ENCODE peak calls at places on chromosome X, in eight cellular contexts. One of them, this sample, is unnamed.

GRCh38 chrX:90012395-90012794 is 90.7 kb downstream of the TGIF2LX start:
- DNase-seq in head of caudate nucleus: no peak
- DNase-seq in progenitor cell of endocrine pancreas: no peak
- DNase-seq in stimulated activated CD4-positive, alpha-beta T cell treated with anti-CD3 and anti-CD28 coated beads, Interleukin-2, amount 100 ng/mL, for 48 hours: no peak
- DNase-seq in Calu3: no peak
- DNase-seq in GM13977: no peak
- DNase-seq in amygdala: no peak
- DNase-seq in T-helper 1 cell: no peak
- DNase-seq in this sample: no peak

GRCh38 chrX:126339926-126340325 is 173.8 kb upstream of the DCAF12L2 start:
- DNase-seq in head of caudate nucleus: no peak
- DNase-seq in progenitor cell of endocrine pancreas: no peak
- DNase-seq in stimulated activated CD4-positive, alpha-beta T cell treated with anti-CD3 and anti-CD28 coated beads, Interleukin-2, amount 100 ng/mL, for 48 hours: no peak
- DNase-seq in Calu3: no peak
- DNase-seq in GM13977: no peak
- DNase-seq in amygdala: no peak
- DNase-seq in T-helper 1 cell: no peak
- DNase-seq in this sample: no peak

GRCh38 chrX:68180501-68181061 is 252.7 kb downstream of the OPHN1 start:
- DNase-seq in head of caudate nucleus: no peak
- DNase-seq in progenitor cell of endocrine pancreas: no peak
- DNase-seq in stimulated activated CD4-positive, alpha-beta T cell treated with anti-CD3 and anti-CD28 coated beads, Interleukin-2, amount 100 ng/mL, for 48 hours: no peak
- DNase-seq in Calu3: no peak
- DNase-seq in GM13977: no peak
- DNase-seq in amygdala: no peak
- DNase-seq in T-helper 1 cell: no peak
- DNase-seq in this sample: no peak

GRCh38 chrX:24294619-24295018 is 19.2 kb downstream of the SUPT20HL2 start:
- DNase-seq in head of caudate nucleus: no peak
- DNase-seq in progenitor cell of endocrine pancreas: no peak
- DNase-seq in stimulated activated CD4-positive, alpha-beta T cell treated with anti-CD3 and anti-CD28 coated beads, Interleukin-2, amount 100 ng/mL, for 48 hours: peak
- DNase-seq in Calu3: no peak
- DNase-seq in GM13977: no peak
- DNase-seq in amygdala: no peak
- DNase-seq in T-helper 1 cell: no peak
- DNase-seq in this sample: peak

GRCh38 chrX:13010546-13010945 is 33.9 kb downstream of the FAM9C start:
- DNase-seq in head of caudate nucleus: no peak
- DNase-seq in progenitor cell of endocrine pancreas: no peak
- DNase-seq in stimulated activated CD4-positive, alpha-beta T cell treated with anti-CD3 and anti-CD28 coated beads, Interleukin-2, amount 100 ng/mL, for 48 hours: no peak
- DNase-seq in Calu3: no peak
- DNase-seq in GM13977: no peak
- DNase-seq in amygdala: no peak
- DNase-seq in T-helper 1 cell: no peak
- DNase-seq in this sample: no peak

GRCh38 chrX:24113161-24113560 is 36.4 kb upstream of the ZFX start:
- DNase-seq in head of caudate nucleus: no peak
- DNase-seq in progenitor cell of endocrine pancreas: no peak
- DNase-seq in stimulated activated CD4-positive, alpha-beta T cell treated with anti-CD3 and anti-CD28 coated beads, Interleukin-2, amount 100 ng/mL, for 48 hours: no peak
- DNase-seq in Calu3: no peak
- DNase-seq in GM13977: no peak
- DNase-seq in amygdala: no peak
- DNase-seq in T-helper 1 cell: no peak
- DNase-seq in this sample: no peak

GRCh38 chrX:72028701-72029470 is 102.8 kb downstream of the RTL5 start:
- DNase-seq in head of caudate nucleus: no peak
- DNase-seq in progenitor cell of endocrine pancreas: no peak
- DNase-seq in stimulated activated CD4-positive, alpha-beta T cell treated with anti-CD3 and anti-CD28 coated beads, Interleukin-2, amount 100 ng/mL, for 48 hours: no peak
- DNase-seq in Calu3: no peak
- DNase-seq in GM13977: no peak
- DNase-seq in amygdala: no peak
- DNase-seq in T-helper 1 cell: no peak
- DNase-seq in this sample: no peak

GRCh38 chrX:1283093-1283492 is 14.5 kb downstream of the CSF2RA start:
- DNase-seq in head of caudate nucleus: no peak
- DNase-seq in progenitor cell of endocrine pancreas: no peak
- DNase-seq in stimulated activated CD4-positive, alpha-beta T cell treated with anti-CD3 and anti-CD28 coated beads, Interleukin-2, amount 100 ng/mL, for 48 hours: no peak
- DNase-seq in Calu3: no peak
- DNase-seq in GM13977: no peak
- DNase-seq in amygdala: no peak
- DNase-seq in T-helper 1 cell: no peak
- DNase-seq in this sample: no peak

GRCh38 chrX:23879380-23880090 is 28.2 kb downstream of the APOO start:
- DNase-seq in head of caudate nucleus: no peak
- DNase-seq in progenitor cell of endocrine pancreas: no peak
- DNase-seq in stimulated activated CD4-positive, alpha-beta T cell treated with anti-CD3 and anti-CD28 coated beads, Interleukin-2, amount 100 ng/mL, for 48 hours: no peak
- DNase-seq in Calu3: no peak
- DNase-seq in GM13977: no peak
- DNase-seq in amygdala: no peak
- DNase-seq in T-helper 1 cell: no peak
- DNase-seq in this sample: no peak

GRCh38 chrX:121836000-121836399 is 788.6 kb downstream of the GLUD2 start:
- DNase-seq in head of caudate nucleus: no peak
- DNase-seq in progenitor cell of endocrine pancreas: no peak
- DNase-seq in stimulated activated CD4-positive, alpha-beta T cell treated with anti-CD3 and anti-CD28 coated beads, Interleukin-2, amount 100 ng/mL, for 48 hours: no peak
- DNase-seq in Calu3: no peak
- DNase-seq in GM13977: no peak
- DNase-seq in amygdala: no peak
- DNase-seq in T-helper 1 cell: no peak
- DNase-seq in this sample: no peak

GRCh38 chrX:115679460-115679859 is 118.5 kb downstream of the PLS3 start:
- DNase-seq in head of caudate nucleus: no peak
- DNase-seq in progenitor cell of endocrine pancreas: no peak
- DNase-seq in stimulated activated CD4-positive, alpha-beta T cell treated with anti-CD3 and anti-CD28 coated beads, Interleukin-2, amount 100 ng/mL, for 48 hours: no peak
- DNase-seq in Calu3: no peak
- DNase-seq in GM13977: peak
- DNase-seq in amygdala: no peak
- DNase-seq in T-helper 1 cell: no peak
- DNase-seq in this sample: no peak

GRCh38 chrX:139739138-139739537 is 31.2 kb upstream of the MCF2 start:
- DNase-seq in head of caudate nucleus: no peak
- DNase-seq in progenitor cell of endocrine pancreas: no peak
- DNase-seq in stimulated activated CD4-positive, alpha-beta T cell treated with anti-CD3 and anti-CD28 coated beads, Interleukin-2, amount 100 ng/mL, for 48 hours: no peak
- DNase-seq in Calu3: no peak
- DNase-seq in GM13977: no peak
- DNase-seq in amygdala: no peak
- DNase-seq in T-helper 1 cell: no peak
- DNase-seq in this sample: no peak

GRCh38 chrX:106774981-106775380 is 27.5 kb upstream of the TBC1D8B start:
- DNase-seq in head of caudate nucleus: no peak
- DNase-seq in progenitor cell of endocrine pancreas: no peak
- DNase-seq in stimulated activated CD4-positive, alpha-beta T cell treated with anti-CD3 and anti-CD28 coated beads, Interleukin-2, amount 100 ng/mL, for 48 hours: no peak
- DNase-seq in Calu3: no peak
- DNase-seq in GM13977: no peak
- DNase-seq in amygdala: no peak
- DNase-seq in T-helper 1 cell: no peak
- DNase-seq in this sample: no peak

GRCh38 chrX:47221756-47222155 is 3.3 kb downstream of the CDK16 start:
- DNase-seq in head of caudate nucleus: no peak
- DNase-seq in progenitor cell of endocrine pancreas: no peak
- DNase-seq in stimulated activated CD4-positive, alpha-beta T cell treated with anti-CD3 and anti-CD28 coated beads, Interleukin-2, amount 100 ng/mL, for 48 hours: no peak
- DNase-seq in Calu3: no peak
- DNase-seq in GM13977: no peak
- DNase-seq in amygdala: no peak
- DNase-seq in T-helper 1 cell: no peak
- DNase-seq in this sample: no peak

GRCh38 chrX:43822015-43822414 is 60.2 kb downstream of the MAOB start:
- DNase-seq in head of caudate nucleus: no peak
- DNase-seq in progenitor cell of endocrine pancreas: no peak
- DNase-seq in stimulated activated CD4-positive, alpha-beta T cell treated with anti-CD3 and anti-CD28 coated beads, Interleukin-2, amount 100 ng/mL, for 48 hours: no peak
- DNase-seq in Calu3: no peak
- DNase-seq in GM13977: no peak
- DNase-seq in amygdala: no peak
- DNase-seq in T-helper 1 cell: no peak
- DNase-seq in this sample: no peak

This sample was measured in iPS DF 6.9.